ENCODE peak calls at places on chromosome 13, in four cellular contexts. V, T, J and R are unnamed samples.
A peak's percentile ranks its signal among the peaks of the same experiment; 100 is the strongest.

GRCh38 chr13:109737606-109738005 is 48.8 kb downstream of the IRS2 start:
- DNase-seq in V (no peak), T (no peak), J (no peak), R (no peak)

GRCh38 chr13:90738881-90739280 is 608.6 kb upstream of the MIR17HG start:
- DNase-seq in J (no peak), V (no peak), T (no peak), R (no peak)

GRCh38 chr13:113399755-113400149 is 35.8 kb upstream of the GRTP1 start:
- DNase-seq in J (no peak), V (no peak), T (no peak), R (no peak)

GRCh38 chr13:27919934-27920676 is at the start of gene PDX1:
- DNase-seq in T (no peak), J (peak; percentile 46), V (no peak), R (no peak)

GRCh38 chr13:109389456-109389855 is 396.9 kb downstream of the IRS2 start:
- DNase-seq in T (no peak), V (no peak), J (no peak), R (no peak)

GRCh38 chr13:99198630-99199029 is 2.0 kb upstream of the UBAC2 start:
- DNase-seq in J (no peak), V (no peak), T (no peak), R (no peak)

GRCh38 chr13:51759240-51759639 is 44.7 kb downstream of the DHRS12 start:
- DNase-seq in V (no peak), J (no peak), T (no peak), R (no peak)

GRCh38 chr13:111555268-111555633 is 234.8 kb downstream of the TEX29 start:
- DNase-seq in T (no peak), J (no peak), V (no peak), R (no peak)

GRCh38 chr13:77833331-77833863 is 85.2 kb downstream of the EDNRB start:
- DNase-seq in V (peak; percentile 18), J (peak; percentile 84), T (peak; percentile 27), R (no peak)

GRCh38 chr13:97505022-97505421 is 71.1 kb downstream of the RAP2A start:
- DNase-seq in T (no peak), J (no peak), V (no peak), R (no peak)

GRCh38 chr13:98466634-98467236 is 110.2 kb downstream of the STK24 start:
- DNase-seq in T (no peak), J (peak; percentile 71), V (no peak), R (no peak)

GRCh38 chr13:22505489-22505888 is 675.3 kb upstream of the SGCG start:
- DNase-seq in T (no peak), J (no peak), V (no peak), R (no peak)

GRCh38 chr13:82654851-82655517 is 1227.3 kb downstream of the SLITRK1 start:
- DNase-seq in V (no peak), J (no peak), T (peak; percentile 18), R (no peak)

GRCh38 chr13:41150058-41150457 is 17.5 kb upstream of the KBTBD6 start:
- DNase-seq in T (no peak), J (no peak), V (no peak), R (no peak)

GRCh38 chr13:109274188-109274821 is 512.1 kb downstream of the IRS2 start:
- DNase-seq in J (peak; percentile 43), V (no peak), T (peak; percentile 3), R (no peak)

GRCh38 chr13:99992912-99993311 is 11.3 kb downstream of the ZIC2 start:
- DNase-seq in T (no peak), V (no peak), J (peak; percentile 72), R (no peak)

GRCh38 chr13:25948910-25949309 is 102.9 kb downstream of the SHISA2 start:
- DNase-seq in V (no peak), T (no peak), J (no peak), R (no peak)

GRCh38 chr13:53054569-53054968 is 26.0 kb downstream of the OLFM4 start:
- DNase-seq in V (no peak), T (no peak), J (no peak), R (no peak)

GRCh38 chr13:23673867-23674605 is 103.8 kb downstream of the TNFRSF19 start:
- DNase-seq in V (no peak), T (no peak), J (no peak), R (no peak)

GRCh38 chr13:44451109-44451508 is 77.5 kb downstream of the SERP2 start:
- DNase-seq in V (no peak), T (no peak), J (no peak), R (no peak)

GRCh38 chr13:41985788-41986508 is 25.0 kb upstream of the VWA8 start:
- DNase-seq in J (peak; percentile 24), T (no peak), V (no peak), R (no peak)

GRCh38 chr13:85651440-85651839 is 147.8 kb downstream of the SLITRK6 start:
- DNase-seq in J (no peak), V (no peak), T (no peak), R (no peak)

GRCh38 chr13:107266657-107267056 is 698.7 kb upstream of the ARGLU1 start:
- DNase-seq in J (no peak), V (no peak), T (no peak), R (no peak)

GRCh38 chr13:101449971-101450748 is 2.3 kb upstream of the ITGBL1 start:
- DNase-seq in T (no peak), V (no peak), J (no peak), R (no peak)

GRCh38 chr13:95704510-95704909 is 27.6 kb downstream of the DNAJC3 start:
- DNase-seq in T (peak; percentile 63), J (peak; percentile 37), V (no peak), R (no peak)
- TF ChIP-seq CTCF in T (peak; percentile 18), J (peak; percentile 53), V (no peak), R (peak; percentile 29)

GRCh38 chr13:67642638-67643037 is 412.5 kb upstream of the PCDH9 start:
- DNase-seq in V (no peak), J (no peak), T (no peak), R (no peak)
- TF ChIP-seq CTCF in V (no peak), J (no peak), T (no peak), R (no peak)

GRCh38 chr13:84542348-84542747 is 660.1 kb upstream of the SLITRK1 start:
- DNase-seq in V (no peak), J (no peak), T (no peak), R (no peak)
- TF ChIP-seq CTCF in V (no peak), J (no peak), T (no peak), R (no peak)

GRCh38 chr13:20990910-20991525 is 70.4 kb downstream of the LATS2 start:
- DNase-seq in T (no peak), J (no peak), V (no peak), R (no peak)
- TF ChIP-seq CTCF in T (no peak), J (no peak), V (no peak), R (no peak)